ENCODE peak calls at places on chromosomes 3 and 15, in eight cellular contexts. M, N, E, Y, X, J, D and I are unnamed samples.

GRCh38 chr3:138389841-138390581 is 41.6 kb downstream of the MRAS start:
- DNase-seq in Y (no peak), D (peak), E (no peak), N (no peak), J (peak), M (no peak), X (no peak), I (no peak)

GRCh38 chr3:195286115-195286872 is 15.3 kb upstream of the XXYLT1 start:
- DNase-seq in E (no peak), N (no peak), X (no peak), M (no peak), J (no peak), Y (no peak), D (no peak), I (no peak)

GRCh38 chr15:73951591-73951990 is 25.3 kb downstream of the LOXL1 start:
- DNase-seq in E (no peak), X (no peak), N (no peak), M (no peak), D (no peak), J (no peak), Y (no peak), I (no peak)

GRCh38 chr15:101169457-101170071 is 82.3 kb downstream of the CHSY1 start:
- DNase-seq in Y (no peak), M (no peak), D (peak), N (no peak), E (no peak), J (no peak), X (no peak), I (no peak)

GRCh38 chr3:134840459-134840858 is 45.4 kb downstream of the EPHB1 start:
- DNase-seq in E (no peak), X (no peak), Y (no peak), M (no peak), D (no peak), J (no peak), N (no peak), I (no peak)

GRCh38 chr3:71050521-71051258 is 532.8 kb downstream of the FOXP1 start:
- DNase-seq in J (peak), E (no peak), X (no peak), M (no peak), D (peak), Y (no peak), N (no peak), I (no peak)

GRCh38 chr3:138781012-138781470 is 53.7 kb downstream of the PIK3CB start:
- DNase-seq in J (no peak), M (no peak), E (no peak), X (no peak), Y (peak), D (peak), N (no peak), I (no peak)

GRCh38 chr3:11465744-11466611 is 177.7 kb downstream of the VGLL4 start:
- DNase-seq in M (no peak), X (no peak), E (no peak), N (no peak), J (peak), Y (no peak), D (no peak), I (no peak)

GRCh38 chr15:57015897-57016296 is 97.5 kb downstream of the TCF12 start:
- DNase-seq in E (no peak), Y (no peak), M (no peak), J (no peak), N (no peak), D (peak), X (no peak), I (no peak)